ENCODE peak calls at places on chromosome 11, in nine cellular contexts. J, G, N, V, P, A, Q, L and S are unnamed samples.

GRCh38 chr11:69867076-69868002 is 48.1 kb upstream of the FGF3 start:
- DNase-seq in J (no peak), G (no peak), N (no peak), V (no peak), P (no peak), A (no peak), Q (no peak), L (peak), S (no peak)

GRCh38 chr11:13776134-13776815 is 107.8 kb downstream of the FAR1 start:
- DNase-seq in J (no peak), G (no peak), N (no peak), V (no peak), P (no peak), A (no peak), Q (peak), L (no peak), S (no peak)

GRCh38 chr11:124669193-124669592 is 4.3 kb downstream of the SIAE start:
- DNase-seq in J (peak), G (peak), N (no peak), V (no peak), P (peak), A (no peak), Q (peak), L (peak), S (no peak)

GRCh38 chr11:6321961-6322362 is 1.7 kb upstream of the CAVIN3 start:
- DNase-seq in J (no peak), G (no peak), N (no peak), V (no peak), P (no peak), A (no peak), Q (peak), L (no peak), S (no peak)

GRCh38 chr11:115939726-115940421 is 435.7 kb upstream of the CADM1 start:
- DNase-seq in J (no peak), G (peak), N (no peak), V (no peak), P (no peak), A (no peak), Q (no peak), L (no peak), S (no peak)

GRCh38 chr11:57482782-57483569 is 22.6 kb downstream of the RTN4RL2 start:
- DNase-seq in J (no peak), G (peak), N (peak), V (no peak), P (no peak), A (no peak), Q (no peak), L (peak), S (no peak)

GRCh38 chr11:88390254-88390653 is 52.7 kb upstream of the CTSC start:
- DNase-seq in J (no peak), G (no peak), N (no peak), V (no peak), P (no peak), A (no peak), Q (no peak), L (no peak), S (no peak)

GRCh38 chr11:57316017-57316416 is 8.7 kb downstream of the TNKS1BP1 start:
- DNase-seq in J (no peak), G (no peak), N (peak), V (no peak), P (no peak), A (no peak), Q (no peak), L (no peak), S (no peak)

GRCh38 chr11:46808804-46809431 is 37.2 kb downstream of the CKAP5 start:
- DNase-seq in J (no peak), G (no peak), N (no peak), V (no peak), P (no peak), A (no peak), Q (peak), L (peak), S (no peak)

DNA sequence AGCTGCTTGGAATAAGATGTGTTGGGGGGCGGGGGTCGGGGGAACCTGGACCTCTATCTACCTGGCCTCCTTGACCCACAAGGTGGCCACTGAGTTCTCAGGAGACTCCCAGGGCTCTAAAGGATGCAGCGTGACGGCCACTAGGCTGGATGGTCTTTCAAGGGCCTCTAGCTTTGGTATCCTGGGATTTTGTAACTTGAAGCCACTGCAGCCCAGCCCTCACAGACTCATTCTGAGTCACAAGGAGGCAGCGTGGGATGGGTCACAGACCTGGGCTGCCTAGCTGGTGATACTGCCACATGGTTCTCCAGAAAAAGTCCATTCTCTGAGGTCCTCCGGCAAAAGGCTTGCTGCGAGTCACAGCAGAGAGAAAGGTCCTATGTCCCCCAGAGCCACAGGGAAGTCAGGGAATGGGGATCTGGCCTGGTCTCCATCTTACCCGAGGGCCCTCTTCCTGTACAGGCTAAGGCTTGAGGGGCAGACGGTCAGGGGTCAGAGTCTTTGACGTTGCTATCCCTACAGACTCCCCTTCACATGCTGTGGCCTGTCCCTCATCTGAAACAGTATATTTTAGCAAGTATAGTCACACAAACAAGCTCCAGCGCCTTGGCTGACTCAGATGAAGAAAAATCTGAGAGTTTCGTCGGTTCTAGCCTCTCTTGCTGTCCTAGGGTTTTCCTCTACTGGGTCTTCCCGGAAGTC is 52.4 kb downstream of the KCNC1 start:
- DNase-seq in J (no peak), G (no peak), N (no peak), V (peak), P (no peak), A (no peak), Q (peak), L (no peak), S (no peak)
- H3K4me3 ChIP-seq in J (no peak), G (no peak), N (no peak), V (no peak), P (no peak), A (no peak), Q (peak), L (no peak), S (no peak)

GRCh38 chr11:44945639-44946038 is 5.0 kb downstream of the TP53I11 start:
- DNase-seq in J (no peak), G (no peak), N (peak), V (peak), P (no peak), A (no peak), Q (no peak), L (no peak), S (no peak)

GRCh38 chr11:44944853-44945235 is 5.8 kb downstream of the TP53I11 start:
- DNase-seq in J (no peak), G (no peak), N (no peak), V (no peak), P (no peak), A (no peak), Q (no peak), L (no peak), S (no peak)

GRCh38 chr11:44948155-44948554 is 2.5 kb downstream of the TP53I11 start:
- DNase-seq in J (no peak), G (no peak), N (no peak), V (no peak), P (no peak), A (no peak), Q (no peak), L (no peak), S (no peak)

GRCh38 chr11:44947114-44947513 is 3.6 kb downstream of the TP53I11 start:
- DNase-seq in J (no peak), G (no peak), N (no peak), V (no peak), P (no peak), A (no peak), Q (no peak), L (no peak), S (no peak)

DNA sequence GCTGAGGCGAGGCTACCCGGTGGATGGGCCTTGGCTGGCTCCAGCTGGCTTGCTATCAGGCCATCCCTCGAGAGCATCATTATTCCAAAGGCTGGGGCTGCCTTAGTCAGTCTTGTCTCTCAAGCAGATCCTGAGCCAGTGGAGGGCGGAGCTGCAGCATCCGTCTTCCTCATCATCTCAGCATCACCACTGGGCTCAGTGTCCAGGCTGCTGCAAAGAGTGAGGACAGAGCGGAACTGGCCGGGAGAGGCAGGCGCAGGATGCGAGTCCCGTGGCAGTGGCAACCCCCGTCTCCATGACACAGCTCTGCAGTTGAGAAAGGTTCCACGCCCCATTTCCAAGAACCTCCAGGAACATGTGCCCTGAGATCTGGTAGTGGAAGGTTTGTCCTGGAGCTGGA is 4.4 kb downstream of the TP53I11 start:
- DNase-seq in J (no peak), G (no peak), N (no peak), V (peak), P (no peak), A (no peak), Q (no peak), L (no peak), S (no peak)
- TF ChIP-seq POLR2AphosphoS5 in J (no peak), G (no peak), N (peak), V (no peak), P (no peak), A (no peak), Q (no peak), L (no peak), S (no peak)

DNA sequence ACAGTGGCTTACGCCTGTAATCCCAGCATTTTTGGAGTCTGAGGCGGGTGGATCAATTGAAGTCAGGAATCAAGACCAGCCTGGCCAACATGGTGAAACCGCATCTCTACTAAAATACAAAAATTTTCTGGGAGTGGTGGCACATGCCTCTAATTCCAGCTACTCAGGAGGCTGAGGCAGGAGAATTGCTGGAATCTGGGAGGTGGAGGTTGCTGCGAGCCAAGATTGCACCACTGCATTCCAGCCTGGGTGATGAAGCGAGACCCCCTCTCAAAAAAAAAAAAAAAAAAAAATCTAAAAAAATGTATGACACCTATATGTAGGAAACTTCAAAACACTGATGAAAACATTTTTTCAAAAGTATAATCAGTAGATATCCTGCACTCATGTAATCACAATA is 242.7 kb upstream of the CHORDC1 start:
- DNase-seq in J (no peak), G (no peak), N (no peak), V (no peak), P (no peak), A (no peak), Q (no peak), L (no peak), S (no peak)
- H3K4me3 ChIP-seq in J (no peak), G (no peak), N (no peak), V (no peak), P (no peak), A (no peak), Q (no peak), L (no peak), S (no peak)

GRCh38 chr11:117221775-117222517 is 9.9 kb downstream of the PCSK7 start:
- DNase-seq in J (peak), G (peak), N (no peak), V (peak), P (no peak), A (no peak), Q (no peak), L (no peak), S (no peak)
- TF ChIP-seq POLR2AphosphoS5 in J (peak), G (peak), N (no peak), V (peak), P (no peak), A (no peak), Q (peak), L (no peak), S (no peak)

DNA sequence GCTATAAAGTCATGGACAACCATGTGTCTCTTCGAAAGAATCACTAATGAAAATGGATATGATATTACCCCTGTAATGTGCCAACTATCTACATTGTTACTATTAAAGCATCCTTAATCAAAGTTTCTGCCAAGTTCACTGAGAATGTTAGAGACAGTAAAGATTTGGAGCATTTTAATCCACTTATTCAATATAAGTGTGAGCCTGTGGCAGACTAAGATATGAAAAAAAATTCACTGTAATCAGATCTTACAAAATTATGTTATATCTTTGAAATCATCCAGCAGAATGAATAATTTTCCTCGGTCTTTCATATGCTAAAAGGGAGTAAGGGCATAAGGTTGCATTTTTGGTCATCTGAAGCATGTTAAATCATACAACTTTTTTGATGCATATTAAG is 49.9 kb downstream of the MAML2 start:
- DNase-seq in J (no peak), G (no peak), N (no peak), V (no peak), P (no peak), A (no peak), Q (no peak), L (no peak), S (no peak)
- H3K4me3 ChIP-seq in J (no peak), G (no peak), N (no peak), V (no peak), P (no peak), A (peak), Q (no peak), L (no peak), S (peak)